ENCODE peak calls at places on chromosomes 11 and 22, in ten cellular contexts. I is foreskin fibroblast; W is NCI-H2227 treated with DMSO at 0.1 percent for 48 hours; J is stimulated activated naive CD8-positive, alpha-beta T cell treated with anti-CD3 and anti-CD28 coated beads, Interleukin-15, Interleukin-2, amounts not matched to agents 100 U/mL and 50 U/mL, for 24 hours; B is ACHN; S is HT1080; N is SJSA1; G is dorsolateral prefrontal cortex; O is MM.1S; Y is GM03348. V is an unnamed sample.

GRCh38 chr11:12190511-12190910 is 80.1 kb downstream of the MICAL2 start:
- DNase-seq in N (no peak), I (no peak), O (no peak), G (no peak), S (no peak), J (no peak), B (no peak), W (no peak), Y (no peak), V (no peak)

GRCh38 chr22:36955691-36956090 is 42.3 kb downstream of the CSF2RB start:
- DNase-seq in Y (no peak), I (no peak), J (no peak), B (no peak), O (no peak), W (no peak), G (no peak), N (no peak), S (no peak), V (no peak)

GRCh38 chr22:16963189-16963945 is 44.7 kb downstream of the GAB4 start:
- DNase-seq in Y (peak), W (no peak), B (no peak), G (no peak), N (no peak), S (no peak), I (no peak), O (no peak), J (no peak), V (no peak)

GRCh38 chr11:73478737-73479347 is 102.6 kb downstream of the RELT start:
- DNase-seq in J (no peak), B (peak), N (peak), W (peak), Y (peak), S (peak), I (peak), G (no peak), O (peak), V (no peak)

GRCh38 chr11:69422645-69423044 is 58.8 kb upstream of the LINC01488 start:
- DNase-seq in S (no peak), B (no peak), W (no peak), Y (no peak), N (no peak), O (no peak), I (no peak), G (peak), J (no peak), V (no peak)

GRCh38 chr11:106021181-106021966 is 666 bp downstream of the MSANTD4 start:
- DNase-seq in N (peak), B (peak), O (no peak), G (peak), W (no peak), Y (peak), J (no peak), I (peak), S (no peak), V (no peak)

GRCh38 chr22:34669001-34669400 is 397.0 kb upstream of the ISX start:
- DNase-seq in O (no peak), J (no peak), S (peak), Y (no peak), G (no peak), B (peak), W (no peak), N (no peak), I (no peak), V (no peak)

GRCh38 chr11:128839081-128839480 is 28.0 kb downstream of the KCNJ1 start:
- DNase-seq in J (no peak), S (no peak), I (no peak), W (no peak), Y (no peak), G (no peak), B (no peak), N (no peak), O (no peak), V (no peak)

GRCh38 chr11:87290304-87290922 is 252.7 kb downstream of the TMEM135 start:
- DNase-seq in W (peak), S (peak), O (peak), I (peak), J (no peak), B (peak), G (no peak), N (peak), Y (peak), V (peak)

GRCh38 chr11:85960678-85961077 is 105.5 kb downstream of the CCDC83 start:
- DNase-seq in W (no peak), G (no peak), S (no peak), N (no peak), J (no peak), B (no peak), O (no peak), Y (no peak), I (no peak), V (no peak)

GRCh38 chr11:28461338-28461737 is 353.1 kb downstream of the METTL15 start:
- DNase-seq in B (no peak), O (no peak), W (no peak), I (peak), S (peak), G (no peak), J (no peak), N (no peak), Y (peak), V (no peak)

GRCh38 chr11:125069796-125070195 is 6.7 kb downstream of the SLC37A2 start:
- DNase-seq in B (no peak), J (no peak), Y (peak), O (no peak), I (peak), S (peak), G (no peak), N (no peak), W (no peak), V (no peak)

GRCh38 chr11:59556115-59556882 is 45.0 kb downstream of the OR4D9 start:
- DNase-seq in B (peak), S (peak), J (peak), Y (peak), N (peak), G (peak), I (peak), W (peak), O (peak), V (peak)

GRCh38 chr11:27216268-27217149 is 146.5 kb downstream of the CCDC34 start:
- DNase-seq in I (no peak), N (no peak), B (no peak), S (no peak), O (no peak), G (peak), J (no peak), Y (peak), W (no peak), V (no peak)

V was measured in AG04450.